ENCODE peak calls at places on chromosomes 3 and 15, in six cellular contexts. E is CD8-positive, alpha-beta memory T cell; Y is MCF 10A; B is body of pancreas; L is AML-193; P is lower leg skin. F is an unnamed sample.

GRCh38 chr3:51874889-51875288 is 512 bp downstream of the IQCF5 start:
- DNase-seq in P (no peak), B (no peak), Y (no peak), E (no peak), L (no peak), F (no peak)

GRCh38 chr3:42839616-42840015 is 30.4 kb downstream of the ACKR2 start:
- DNase-seq in E (no peak), B (peak; percentile 59), P (no peak), Y (peak; percentile 69), L (peak; percentile 80), F (peak; percentile 76)

GRCh38 chr3:140472621-140473020 is 205.2 kb upstream of the TRIM42 start:
- DNase-seq in P (no peak), B (no peak), E (no peak), L (no peak), Y (peak; percentile 8), F (no peak)

GRCh38 chr15:99507732-99508571 is 57.8 kb upstream of the MEF2A start:
- DNase-seq in Y (peak; percentile 12), L (no peak), E (no peak), P (no peak), B (peak; percentile 52), F (peak; percentile 85)

GRCh38 chr15:61038387-61038786 is 190.7 kb downstream of the RORA start:
- DNase-seq in L (no peak), B (no peak), Y (peak; percentile 72), P (no peak), E (no peak), F (no peak)

GRCh38 chr3:185401319-185401955 is 38.5 kb downstream of the MAP3K13 start:
- DNase-seq in E (no peak), L (no peak), B (no peak), P (no peak), Y (peak; percentile 36), F (no peak)

GRCh38 chr15:89975482-89976291 is 25.4 kb upstream of the ZNF710 start:
- DNase-seq in L (peak; percentile 21), B (no peak), P (no peak), Y (no peak), E (no peak), F (no peak)

GRCh38 chr15:22989576-22990477 is 9.7 kb upstream of the CYFIP1 start:
- DNase-seq in L (no peak), P (peak; percentile 52), B (peak; percentile 48), Y (peak; percentile 14), E (no peak), F (no peak)

GRCh38 chr3:174016186-174016585 is 618.6 kb downstream of the NLGN1 start:
- DNase-seq in P (no peak), E (no peak), B (no peak), L (no peak), Y (peak; percentile 40), F (no peak)

GRCh38 chr3:143775401-143775970 is 72.8 kb downstream of the SLC9A9 start:
- DNase-seq in L (peak; percentile 50), B (peak; percentile 4), Y (peak; percentile 45), E (no peak), P (no peak), F (peak; percentile 80)

GRCh38 chr3:157785071-157785826 is 282.0 kb upstream of the VEPH1 start:
- DNase-seq in L (no peak), P (no peak), B (peak; percentile 22), E (no peak), Y (peak; percentile 93), F (no peak)

GRCh38 chr15:63601727-63602185 is 4.6 kb downstream of the FBXL22 start:
- DNase-seq in Y (no peak), E (no peak), P (no peak), B (peak; percentile 44), L (no peak), F (peak; percentile 44)

GRCh38 chr3:148205945-148206845 is 491.5 kb upstream of the AGTR1 start:
- DNase-seq in P (no peak), L (no peak), Y (no peak), E (no peak), B (no peak), F (no peak)

GRCh38 chr15:25439456-25439836 is 622 bp upstream of the UBE3A start:
- DNase-seq in P (no peak), B (peak; percentile 53), L (no peak), E (no peak), Y (no peak), F (no peak)

GRCh38 chr3:151875759-151876158 is 2.3 kb downstream of the SUCNR1 start:
- DNase-seq in E (no peak), L (peak; percentile 100), Y (no peak), P (no peak), B (no peak), F (peak; percentile 39)

GRCh38 chr3:64560802-64561502 is 126.8 kb downstream of the ADAMTS9 start:
- DNase-seq in Y (no peak), P (no peak), L (no peak), B (no peak), E (no peak), F (no peak)

GRCh38 chr3:32106132-32106928 is at the start of gene GPD1L:
- DNase-seq in Y (peak; percentile 95), E (peak; percentile 93), P (peak; percentile 98), B (peak; percentile 95), L (no peak), F (peak; percentile 95)

GRCh38 chr3:173538410-173538809 is 140.9 kb downstream of the NLGN1 start:
- DNase-seq in E (no peak), L (no peak), B (no peak), P (no peak), Y (no peak), F (peak; percentile 22)

GRCh38 chr3:193301441-193301840 is 60.4 kb downstream of the PLAAT1 start:
- DNase-seq in L (no peak), B (no peak), E (no peak), P (no peak), Y (peak; percentile 70), F (no peak)

GRCh38 chr3:137768021-137768360 is 3.9 kb downstream of the SOX14 start:
- DNase-seq in Y (no peak), B (no peak), E (no peak), L (no peak), P (no peak), F (no peak)

GRCh38 chr3:182138388-182138787 is 426.7 kb downstream of the SOX2 start:
- DNase-seq in P (no peak), E (no peak), B (no peak), L (no peak), Y (no peak), F (no peak)

GRCh38 chr15:70589221-70589620 is 174.1 kb downstream of the UACA start:
- DNase-seq in P (no peak), B (no peak), E (no peak), L (peak; percentile 74), Y (no peak), F (no peak)

GRCh38 chr15:29695486-29696167 is 126.6 kb downstream of the TJP1 start:
- DNase-seq in P (no peak), B (no peak), L (no peak), E (no peak), Y (no peak), F (peak; percentile 21)

GRCh38 chr3:186566772-186567071 is 417 bp downstream of the TBCCD1 start:
- DNase-seq in L (no peak), P (no peak), B (no peak), Y (no peak), E (no peak), F (peak; percentile 64)

GRCh38 chr3:139388961-139389551 is 391 bp downstream of the COPB2 start:
- DNase-seq in B (no peak), E (no peak), P (no peak), L (peak; percentile 25), Y (no peak), F (peak; percentile 58)

GRCh38 chr15:83210619-83211018 is 3.0 kb upstream of the HDGFL3 start:
- DNase-seq in B (peak; percentile 56), Y (no peak), E (no peak), P (no peak), L (no peak), F (no peak)

GRCh38 chr3:159026510-159026909 is 224.7 kb downstream of the MFSD1 start:
- DNase-seq in Y (no peak), E (no peak), L (no peak), P (no peak), B (no peak), F (no peak)

F was measured in NAMALWA.